ENCODE peak calls at places on chromosomes 3 and 15, in four cellular contexts. C, W, M and Z are unnamed samples.

GRCh38 chr15:101805605-101806345 is 2.5 kb downstream of the OR4F6 start:
- DNase-seq in C (no peak), W (no peak), M (no peak), Z (no peak)

GRCh38 chr15:93803406-93803805 is 428.0 kb upstream of the MCTP2 start:
- DNase-seq in C (peak), W (no peak), M (no peak), Z (no peak)

GRCh38 chr15:78726870-78727551 is 84.3 kb downstream of the ADAMTS7 start:
- DNase-seq in C (peak), W (peak), M (no peak), Z (no peak)

GRCh38 chr15:58770519-58770856 is 614 bp upstream of the MINDY2 start:
- DNase-seq in C (no peak), W (peak), M (no peak), Z (peak)

GRCh38 chr3:107675233-107675900 is 152.6 kb downstream of the BBX start:
- DNase-seq in C (no peak), W (no peak), M (no peak), Z (no peak)

GRCh38 chr3:127751163-127751621 is 71.1 kb downstream of the MGLL start:
- DNase-seq in C (no peak), W (no peak), M (no peak), Z (peak)

GRCh38 chr3:120823156-120823555 is 80.6 kb downstream of the GTF2E1 start:
- DNase-seq in C (no peak), W (no peak), M (no peak), Z (no peak)

GRCh38 chr15:88388702-88389101 is 78.5 kb downstream of the MRPL46 start:
- DNase-seq in C (peak), W (no peak), M (no peak), Z (no peak)

GRCh38 chr3:100554373-100554676 is 55.1 kb upstream of the ADGRG7 start:
- DNase-seq in C (no peak), W (no peak), M (no peak), Z (no peak)

GRCh38 chr3:13018039-13018431 is 55.2 kb downstream of the IQSEC1 start:
- DNase-seq in C (peak), W (peak), M (no peak), Z (peak)

GRCh38 chr15:81304226-81304625 is 19.7 kb downstream of the STARD5 start:
- DNase-seq in C (no peak), W (no peak), M (no peak), Z (peak)

GRCh38 chr3:77053769-77054168 is 13.9 kb downstream of the ROBO2 start:
- DNase-seq in C (no peak), W (no peak), M (no peak), Z (peak)

GRCh38 chr3:43423142-43423541 is 136.8 kb downstream of the SNRK start:
- DNase-seq in C (no peak), W (peak), M (no peak), Z (no peak)

GRCh38 chr15:38558714-38559059 is 5.9 kb downstream of the RASGRP1 start:
- DNase-seq in C (no peak), W (no peak), M (no peak), Z (peak)

GRCh38 chr3:37859908-37860199 is 1.8 kb upstream of the CTDSPL start:
- DNase-seq in C (no peak), W (no peak), M (no peak), Z (no peak)
- TF ChIP-seq CTCF in C (no peak), W (no peak), M (no peak), Z (no peak)

GRCh38 chr3:154889227-154889634 is 190.9 kb upstream of the MME start:
- DNase-seq in C (no peak), W (no peak), M (no peak), Z (no peak)

GRCh38 chr3:154887869-154888268 is 192.2 kb upstream of the MME start:
- DNase-seq in C (no peak), W (no peak), M (no peak), Z (no peak)

GRCh38 chr3:154885016-154885415 is 195.1 kb upstream of the MME start:
- DNase-seq in C (no peak), W (no peak), M (no peak), Z (peak)

GRCh38 chr3:154886437-154886836 is 193.7 kb upstream of the MME start:
- DNase-seq in C (no peak), W (no peak), M (peak), Z (peak)

DNA sequence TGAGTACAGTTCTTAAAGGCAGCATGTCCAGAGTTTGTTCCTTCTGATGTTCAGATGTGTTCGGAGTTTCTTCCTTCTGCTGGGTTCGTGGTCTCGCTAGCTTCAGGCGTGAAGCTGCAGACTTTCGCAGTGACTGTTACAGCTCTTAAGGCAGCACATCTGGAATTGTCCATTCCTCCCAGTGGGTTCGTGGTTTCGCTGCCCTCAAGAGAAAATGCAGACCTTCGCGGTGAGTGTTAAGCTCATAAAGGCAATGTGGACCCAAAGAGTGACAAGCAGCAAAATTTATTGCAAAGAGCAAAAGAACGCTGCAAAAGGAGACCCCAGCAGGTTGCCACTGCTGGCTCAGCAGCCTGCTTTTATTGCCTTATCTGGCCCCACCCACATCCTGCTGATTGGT is 191.7 kb upstream of the MME start:
- DNase-seq in C (no peak), W (no peak), M (no peak), Z (no peak)
- H3K4me3 ChIP-seq in C (no peak), W (no peak), M (no peak), Z (no peak)

GRCh38 chr3:189787191-189787590 is 156.0 kb downstream of the TP63 start:
- DNase-seq in C (no peak), W (no peak), M (no peak), Z (no peak)
- TF ChIP-seq CTCF in C (no peak), W (no peak), M (no peak), Z (no peak)

GRCh38 chr3:163315786-163316185 is 1762.5 kb downstream of the SI start:
- DNase-seq in C (peak), W (no peak), M (no peak), Z (no peak)
- H3K4me3 ChIP-seq in C (no peak), W (no peak), M (no peak), Z (no peak)

GRCh38 chr3:50412355-50412754 is 53.0 kb upstream of the TMEM115 start:
- DNase-seq in C (no peak), W (no peak), M (no peak), Z (no peak)

GRCh38 chr3:50415813-50416212 is 56.5 kb upstream of the TMEM115 start:
- DNase-seq in C (no peak), W (no peak), M (no peak), Z (peak)

GRCh38 chr3:50416736-50417636 is 57.7 kb upstream of the TMEM115 start:
- DNase-seq in C (no peak), W (no peak), M (no peak), Z (no peak)

GRCh38 chr3:50417637-50418033 is 58.3 kb upstream of the TMEM115 start:
- DNase-seq in C (no peak), W (no peak), M (no peak), Z (no peak)

DNA sequence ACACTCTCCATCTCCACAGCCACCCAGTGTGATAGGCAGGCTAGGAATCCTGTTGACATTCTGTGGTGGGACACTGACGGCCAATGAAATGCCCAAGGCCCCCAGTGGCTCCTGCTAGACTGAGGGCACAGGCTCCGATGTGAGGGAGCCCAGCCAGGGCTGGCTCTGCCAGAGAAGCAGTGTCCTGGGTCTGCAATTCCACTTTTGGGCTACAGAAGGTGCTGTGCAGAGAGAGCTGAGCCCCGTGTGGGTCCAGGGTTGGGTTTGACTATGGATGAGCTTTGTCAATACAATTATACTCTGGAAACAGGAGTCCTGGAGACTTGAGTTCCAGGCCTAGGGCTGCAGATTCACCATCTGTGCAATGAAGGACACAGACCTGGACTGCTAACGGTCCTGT is 55.7 kb upstream of the TMEM115 start:
- DNase-seq in C (peak), W (no peak), M (no peak), Z (no peak)
- TF ChIP-seq CTCF in C (peak), W (no peak), M (peak), Z (no peak)

GRCh38 chr3:65793495-65794200 is 245.1 kb downstream of the MAGI1 start:
- DNase-seq in C (no peak), W (no peak), M (no peak), Z (no peak)

GRCh38 chr3:65796676-65797075 is 242.0 kb downstream of the MAGI1 start:
- DNase-seq in C (no peak), W (no peak), M (no peak), Z (no peak)

DNA sequence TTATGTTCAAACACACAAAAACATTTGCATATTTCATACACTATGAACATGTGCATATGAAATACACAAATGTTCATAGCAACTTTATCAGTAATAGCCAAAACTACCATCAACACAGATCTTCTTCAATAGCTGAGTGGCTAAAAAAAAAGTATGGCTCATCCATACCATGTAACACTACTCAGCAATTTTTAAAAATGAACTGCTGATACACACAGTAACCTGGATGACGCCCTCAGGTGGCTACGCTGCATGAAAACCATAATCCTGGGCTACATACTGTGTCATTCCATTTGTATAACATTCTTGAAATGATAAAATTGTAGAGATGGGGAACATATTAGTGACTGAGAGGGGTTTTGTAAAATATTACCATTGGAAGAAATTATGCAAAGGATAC is 243.6 kb downstream of the MAGI1 start:
- DNase-seq in C (no peak), W (no peak), M (no peak), Z (no peak)
- H3K4me3 ChIP-seq in C (no peak), W (no peak), M (no peak), Z (no peak)

DNA sequence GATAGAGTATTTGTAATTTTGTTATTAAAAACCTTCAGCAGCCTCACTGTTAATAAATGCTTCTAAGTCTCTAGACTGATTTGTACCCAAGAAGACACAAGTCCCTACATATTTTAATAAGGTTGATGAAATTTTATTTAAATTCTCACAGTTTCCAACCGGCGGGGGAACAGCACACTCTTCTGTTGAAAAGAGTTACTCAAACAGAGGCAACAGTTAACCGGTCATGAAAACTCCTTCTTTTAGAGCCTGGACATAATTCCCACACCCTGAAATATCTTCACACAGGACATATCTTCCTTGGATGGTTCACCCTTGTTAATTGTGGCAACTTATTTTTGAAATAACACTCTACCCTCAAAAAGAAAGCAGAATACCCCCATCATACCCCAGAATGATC is 278.8 kb downstream of the FOXP1 start:
- DNase-seq in C (no peak), W (peak), M (no peak), Z (peak)
- TF ChIP-seq CTCF in C (peak), W (peak), M (no peak), Z (no peak)

DNA sequence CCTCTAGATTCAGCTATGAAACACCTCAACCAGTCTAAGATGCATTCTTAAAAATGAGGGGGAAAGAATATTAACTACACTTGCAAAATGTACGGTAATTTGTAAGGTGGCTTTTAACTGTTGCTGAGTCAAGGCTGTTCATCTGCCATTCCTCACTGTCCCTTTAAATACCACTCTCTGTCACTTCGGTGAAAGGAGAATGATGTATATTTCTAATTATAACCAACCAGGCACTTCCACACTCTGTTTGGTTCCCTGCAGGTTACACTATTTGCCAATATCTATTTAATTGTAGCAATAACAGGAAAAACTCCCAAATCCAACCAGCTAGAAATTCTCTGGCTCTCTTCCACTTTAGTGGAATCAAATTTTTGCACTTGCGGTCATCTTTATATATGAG is 70.5 kb upstream of the SLCO3A1 start:
- DNase-seq in C (no peak), W (no peak), M (no peak), Z (no peak)
- H3K4me3 ChIP-seq in C (no peak), W (no peak), M (no peak), Z (no peak)

GRCh38 chr3:111165411-111165810 is 93.8 kb downstream of the NECTIN3 start:
- DNase-seq in C (no peak), W (no peak), M (no peak), Z (no peak)
- TF ChIP-seq CTCF in C (no peak), W (no peak), M (no peak), Z (no peak)

GRCh38 chr15:31332681-31333071 is 6.0 kb downstream of the KLF13 start:
- DNase-seq in C (no peak), W (no peak), M (no peak), Z (no peak)
- H3K4me3 ChIP-seq in C (no peak), W (no peak), M (no peak), Z (no peak)